ENCODE peak calls at places on chromosomes 7 and 10, in four cellular contexts. C, R, D and T are unnamed samples.

GRCh38 chr7:20201380-20201779 is 15.8 kb downstream of the MACC1 start:
- DNase-seq in D (no peak), R (no peak), C (no peak), T (no peak)

GRCh38 chr10:112240441-112240840 is 42.8 kb upstream of the TECTB start:
- DNase-seq in C (no peak), R (no peak), D (no peak), T (no peak)

GRCh38 chr10:668786-669485 is 20.5 kb downstream of the DIP2C start:
- DNase-seq in C (no peak), R (no peak), D (no peak), T (no peak)

GRCh38 chr7:1911571-1911970 is 241.5 kb downstream of the ELFN1 start:
- DNase-seq in D (no peak), R (no peak), C (no peak), T (no peak)

GRCh38 chr7:50303082-50303893 is 1.2 kb upstream of the IKZF1 start:
- DNase-seq in C (no peak), D (no peak), R (peak), T (no peak)

GRCh38 chr10:62023289-62023688 is 121.8 kb downstream of the ARID5B start:
- DNase-seq in R (no peak), C (no peak), D (no peak), T (no peak)

GRCh38 chr7:106824458-106824857 is 40.6 kb upstream of the PIK3CG start:
- DNase-seq in R (no peak), C (no peak), D (no peak), T (no peak)

GRCh38 chr10:87551324-87551723 is 46.6 kb downstream of the MINPP1 start:
- DNase-seq in D (no peak), R (no peak), C (no peak), T (no peak)

GRCh38 chr7:139923090-139923489 is 94.0 kb downstream of the TBXAS1 start:
- DNase-seq in D (no peak), R (no peak), C (no peak), T (no peak)

GRCh38 chr10:110005716-110006115 is 2.1 kb upstream of the ADD3 start:
- DNase-seq in R (peak), D (peak), C (no peak), T (peak)

GRCh38 chr10:71036586-71036985 is 148.2 kb upstream of the PCBD1 start:
- DNase-seq in R (no peak), D (no peak), C (no peak), T (no peak)

GRCh38 chr7:75688200-75689136 is 50.3 kb downstream of the HIP1 start:
- DNase-seq in C (no peak), D (peak), R (peak), T (no peak)

GRCh38 chr7:51021906-51022570 is 239.3 kb upstream of the GRB10 start:
- DNase-seq in C (no peak), D (no peak), R (no peak), T (no peak)

GRCh38 chr10:76001019-76001418 is 569.6 kb downstream of the LRMDA start:
- DNase-seq in D (no peak), C (no peak), R (no peak), T (no peak)

GRCh38 chr7:574661-575395 is 55.2 kb upstream of the PDGFA start:
- DNase-seq in C (no peak), D (no peak), R (no peak), T (no peak)

GRCh38 chr7:6198687-6199595 is 73.5 kb downstream of the CYTH3 start:
- DNase-seq in R (no peak), D (no peak), C (no peak), T (no peak)

GRCh38 chr7:70583965-70584883 is 547.7 kb upstream of the GALNT17 start:
- DNase-seq in C (no peak), R (peak), D (no peak), T (peak)

GRCh38 chr10:23358357-23358756 is 13.8 kb upstream of the C10orf67 start:
- DNase-seq in D (no peak), R (no peak), C (no peak), T (no peak)

GRCh38 chr10:97553575-97554100 is 18.9 kb upstream of the ANKRD2 start:
- DNase-seq in D (peak), C (peak), R (peak), T (peak)

GRCh38 chr7:5620459-5620881 is 161.0 kb downstream of the RNF216 start:
- DNase-seq in R (peak), D (no peak), C (no peak), T (no peak)

GRCh38 chr7:4633012-4633411 is 49.1 kb upstream of the FOXK1 start:
- DNase-seq in C (peak), R (no peak), D (peak), T (peak)

GRCh38 chr7:46660402-46660801 is 739.3 kb upstream of the IGFBP3 start:
- DNase-seq in C (no peak), D (no peak), R (no peak), T (no peak)

GRCh38 chr7:115085421-115085820 is 163.5 kb downstream of the MDFIC start:
- DNase-seq in C (no peak), R (no peak), D (no peak), T (no peak)

GRCh38 chr10:17673517-17674051 is 29.6 kb downstream of the STAM start:
- DNase-seq in C (peak), R (no peak), D (peak), T (peak)

GRCh38 chr7:105656922-105657521 is 75.7 kb upstream of the EFCAB10 start:
- DNase-seq in R (peak), D (no peak), C (peak), T (peak)

GRCh38 chr7:44535348-44536064 is 5.6 kb downstream of the NPC1L1 start:
- DNase-seq in D (no peak), R (no peak), C (no peak), T (peak)

GRCh38 chr7:74420006-74420405 is 33.7 kb upstream of the GTF2IRD1 start:
- DNase-seq in D (no peak), C (no peak), R (no peak), T (no peak)

GRCh38 chr10:22658745-22659410 is 55.5 kb downstream of the PIP4K2A start:
- DNase-seq in D (peak), C (no peak), R (no peak), T (no peak)

GRCh38 chr10:110323503-110323902 is 18.8 kb upstream of the SMNDC1 start:
- DNase-seq in D (no peak), R (no peak), C (no peak), T (no peak)

GRCh38 chr7:17166824-17167379 is 131.6 kb upstream of the AHR start:
- DNase-seq in C (no peak), R (no peak), D (no peak), T (no peak)

GRCh38 chr10:111129348-111129747 is 52.5 kb downstream of the ADRA2A start:
- DNase-seq in C (no peak), R (no peak), D (no peak), T (no peak)

GRCh38 chr7:36468361-36469140 is 78.9 kb downstream of the ANLN start:
- DNase-seq in D (no peak), R (no peak), C (no peak), T (no peak)

GRCh38 chr10:124588736-124589451 is 127.3 kb downstream of the LHPP start:
- DNase-seq in R (no peak), C (no peak), D (peak), T (peak)

GRCh38 chr10:123507298-123507697 is 158.9 kb upstream of the GPR26 start:
- DNase-seq in D (no peak), C (no peak), R (no peak), T (no peak)

GRCh38 chr10:34699904-34700303 is 115.2 kb downstream of the PARD3 start:
- DNase-seq in D (no peak), C (no peak), R (no peak), T (no peak)

GRCh38 chr7:65946895-65947294 is 35.1 kb downstream of the GUSB start:
- DNase-seq in R (no peak), D (peak), C (no peak), T (no peak)

GRCh38 chr7:107501593-107501992 is 31.7 kb downstream of the GPR22 start:
- DNase-seq in C (peak), D (peak), R (peak), T (peak)

GRCh38 chr7:115145512-115145911 is 223.6 kb downstream of the MDFIC start:
- DNase-seq in D (no peak), R (no peak), C (no peak), T (no peak)

GRCh38 chr7:36887235-36887634 is 162.9 kb upstream of the AOAH start:
- DNase-seq in C (no peak), D (no peak), R (no peak), T (no peak)

GRCh38 chr7:476736-477360 is 42.8 kb downstream of the PDGFA start:
- DNase-seq in R (no peak), C (no peak), D (no peak), T (no peak)

GRCh38 chr7:152145853-152146466 is 120.5 kb downstream of the GALNT11 start:
- DNase-seq in C (peak), D (peak), R (peak), T (no peak)

GRCh38 chr7:152144557-152145245 is 119.2 kb downstream of the GALNT11 start:
- DNase-seq in C (no peak), D (no peak), R (no peak), T (no peak)

GRCh38 chr7:152152267-152152666 is 126.8 kb downstream of the GALNT11 start:
- DNase-seq in C (no peak), D (no peak), R (no peak), T (no peak)

GRCh38 chr7:152149363-152149762 is 123.9 kb downstream of the GALNT11 start:
- DNase-seq in R (no peak), C (no peak), D (no peak), T (no peak)

GRCh38 chr7:152148706-152149105 is 123.2 kb downstream of the GALNT11 start:
- DNase-seq in D (no peak), C (no peak), R (no peak), T (no peak)
- TF ChIP-seq REST in D (no peak), C (no peak), R (peak), T (no peak)

DNA sequence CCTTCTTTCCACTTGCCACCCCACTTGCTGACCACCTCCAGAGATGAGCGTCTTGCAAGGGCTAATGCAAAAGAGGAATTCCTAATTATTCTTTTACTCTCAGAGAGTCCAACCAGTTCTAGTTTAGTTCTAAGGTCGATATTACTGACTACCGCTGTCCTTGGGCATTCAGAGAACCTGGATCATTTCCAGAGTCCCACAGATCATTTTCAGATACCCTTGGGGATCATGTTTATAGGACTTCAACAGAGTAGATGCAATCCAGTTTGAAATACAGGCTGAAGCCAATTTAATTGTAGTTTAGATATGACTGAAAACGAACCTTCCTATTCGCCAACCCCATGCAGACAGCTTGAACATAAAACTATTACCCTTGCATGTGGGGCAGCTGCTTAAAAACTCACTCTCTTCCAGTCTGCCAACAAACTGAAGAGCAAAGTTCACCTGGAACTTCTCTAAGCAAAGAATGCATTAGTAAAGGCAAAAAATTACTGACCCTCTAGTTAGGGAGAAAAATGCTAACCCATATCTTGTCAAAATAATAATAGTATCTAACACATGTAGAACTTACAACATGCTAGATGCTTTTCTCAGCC is 22.4 kb downstream of the CFAP69 start:
- DNase-seq in C (no peak), D (peak), R (no peak), T (no peak)
- TF ChIP-seq REST in C (no peak), D (no peak), R (no peak), T (no peak)

GRCh38 chr7:33298848-33299247 is 169.5 kb downstream of the BBS9 start:
- DNase-seq in R (peak), D (no peak), C (no peak), T (no peak)
- TF ChIP-seq REST in R (no peak), D (no peak), C (no peak), T (no peak)

GRCh38 chr10:12742776-12743175 is 258.7 kb downstream of the CCDC3 start:
- DNase-seq in C (no peak), D (no peak), R (no peak), T (no peak)

GRCh38 chr10:12735843-12736462 is 265.6 kb downstream of the CCDC3 start:
- DNase-seq in R (no peak), C (no peak), D (no peak), T (no peak)

GRCh38 chr10:12741255-12741915 is 260.1 kb downstream of the CCDC3 start:
- DNase-seq in D (no peak), R (no peak), C (no peak), T (no peak)
- TF ChIP-seq REST in D (no peak), R (no peak), C (no peak), T (no peak)

GRCh38 chr10:101131962-101132635 is 999 bp downstream of the TLX1 start:
- DNase-seq in R (peak), C (no peak), D (no peak), T (no peak)
- TF ChIP-seq REST in R (no peak), C (no peak), D (no peak), T (no peak)

DNA sequence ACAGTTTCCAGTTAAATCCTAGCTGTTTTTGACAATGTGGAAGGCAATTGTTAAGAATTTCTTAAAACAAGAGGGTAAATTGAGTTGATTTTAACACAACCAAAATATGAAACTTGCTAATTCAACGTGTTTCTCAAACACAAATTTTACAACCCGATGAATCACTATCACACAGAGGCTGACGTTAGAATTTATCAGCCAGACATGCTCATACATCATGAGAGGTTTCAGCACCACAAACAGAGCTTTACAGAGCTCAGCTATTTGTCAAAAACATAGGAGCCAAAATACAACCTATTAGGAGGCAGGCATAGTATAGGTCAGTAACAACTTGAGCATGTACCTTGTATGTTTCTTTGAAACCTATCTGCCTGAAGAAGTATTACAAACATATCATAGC is 36.1 kb downstream of the LRRN3 start:
- DNase-seq in R (no peak), C (no peak), D (no peak), T (no peak)
- TF ChIP-seq REST in R (peak), C (peak), D (no peak), T (peak)

DNA sequence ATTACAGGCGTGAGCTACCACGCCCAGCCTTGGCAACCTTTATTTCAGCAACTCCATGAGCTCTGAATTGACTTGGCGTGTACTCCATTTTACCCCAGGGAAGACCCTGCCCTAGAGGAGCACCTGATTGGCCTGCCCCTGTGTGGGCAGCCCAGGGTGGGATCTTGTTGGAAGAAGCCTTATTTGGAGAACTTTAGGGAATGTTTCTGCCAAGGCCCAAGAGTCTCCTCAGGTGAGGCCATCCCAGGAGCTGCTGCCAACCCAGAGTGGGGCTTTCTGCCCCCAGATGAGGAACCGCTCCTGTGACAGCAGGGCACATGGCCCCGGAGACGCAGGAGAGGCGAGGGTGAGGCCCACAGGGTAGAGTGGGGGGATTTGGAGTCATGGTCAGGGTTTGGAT is 42.0 kb downstream of the VWA2 start:
- DNase-seq in R (no peak), D (no peak), C (no peak), T (no peak)
- TF ChIP-seq REST in R (no peak), D (no peak), C (no peak), T (no peak)

DNA sequence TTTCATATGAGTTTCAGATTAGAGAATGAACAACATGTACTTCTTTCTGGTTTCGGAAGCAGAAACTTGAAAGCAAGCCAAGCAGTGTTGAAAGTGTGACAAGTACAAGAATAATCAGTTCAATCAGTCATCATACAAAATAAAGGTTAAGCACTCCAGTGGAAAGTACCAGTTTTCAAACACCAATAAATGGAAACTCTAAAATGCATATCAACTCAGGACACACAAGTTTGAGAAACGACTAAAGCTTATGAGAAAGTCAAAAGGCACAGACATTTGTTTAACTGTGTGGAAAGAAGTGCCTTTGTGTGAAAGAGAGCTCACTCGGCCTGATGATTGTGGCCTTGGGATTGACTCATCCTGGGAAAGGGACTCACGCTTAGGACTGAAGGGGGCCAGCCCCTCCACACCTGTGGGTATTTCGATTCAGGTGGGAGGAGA is 60.6 kb upstream of the AKR1C1 start:
- DNase-seq in D (peak), R (no peak), C (no peak), T (no peak)
- TF ChIP-seq REST in D (no peak), R (no peak), C (no peak), T (no peak)